ENCODE peak calls at places on chromosomes 13 and 19, in five cellular contexts. X, R, I, T and D are unnamed samples.

GRCh38 chr19:1896508-1896907 is 8.7 kb upstream of the ADAT3 start:
- DNase-seq in I (peak; percentile 68), T (no peak), R (no peak), X (no peak), D (no peak)

GRCh38 chr13:79457948-79458347 is 23.0 kb upstream of the NDFIP2 start:
- DNase-seq in T (no peak), X (no peak), I (no peak), R (peak; percentile 92), D (peak; percentile 53)

GRCh38 chr13:51823351-51823750 is 19.4 kb upstream of the DHRS12 start:
- DNase-seq in R (no peak), T (no peak), X (no peak), I (no peak), D (no peak)

GRCh38 chr19:46073268-46073922 is 32.6 kb upstream of the IGFL4 start:
- DNase-seq in R (peak; percentile 40), X (no peak), I (no peak), T (no peak), D (no peak)

GRCh38 chr13:111219306-111219705 is 101.1 kb upstream of the TEX29 start:
- DNase-seq in X (no peak), I (no peak), T (no peak), R (no peak), D (peak; percentile 76)

GRCh38 chr13:25468330-25469178 is 96.8 kb downstream of the ATP8A2 start:
- DNase-seq in T (peak; percentile 54), R (peak; percentile 9), X (no peak), I (peak; percentile 54), D (peak; percentile 36)

GRCh38 chr13:36997716-36998427 is 1.3 kb downstream of the ALG5 start:
- DNase-seq in I (no peak), X (no peak), T (no peak), R (peak; percentile 30), D (no peak)

GRCh38 chr19:20422216-20422615 is 143.4 kb downstream of the ZNF737 start:
- DNase-seq in R (no peak), X (no peak), T (peak; percentile 46), I (no peak), D (no peak)

GRCh38 chr13:67643656-67644055 is 413.5 kb upstream of the PCDH9 start:
- DNase-seq in I (no peak), X (no peak), R (no peak), T (no peak), D (no peak)